ENCODE peak calls at places on chromosome 11, in four cellular contexts. W is RWPE1, I is type B pancreatic cell, U is MCF 10A. M is an unnamed sample.

GRCh38 chr11:12724301-12725046 is 50.3 kb downstream of the TEAD1 start:
- DNase-seq in I (no peak), W (peak; percentile 89), U (peak; percentile 97), M (no peak)

GRCh38 chr11:7072401-7073028 is 16.3 kb upstream of the RBMXL2 start:
- DNase-seq in W (peak; percentile 1), U (no peak), I (no peak), M (no peak)

GRCh38 chr11:123382555-123383074 is 47.5 kb upstream of the GRAMD1B start:
- DNase-seq in U (no peak), W (no peak), I (no peak), M (no peak)

GRCh38 chr11:6418199-6418957 is 516 bp downstream of the APBB1 start:
- DNase-seq in W (no peak), I (no peak), U (no peak), M (no peak)

GRCh38 chr11:15539645-15540044 is 424.9 kb downstream of the INSC start:
- DNase-seq in W (no peak), I (no peak), U (no peak), M (no peak)

GRCh38 chr11:84648413-84648812 is 978.7 kb downstream of the DLG2 start:
- DNase-seq in W (no peak), I (no peak), U (no peak), M (no peak)

GRCh38 chr11:13120691-13121090 is 111.6 kb downstream of the RASSF10 start:
- DNase-seq in I (no peak), W (peak; percentile 86), U (peak; percentile 81), M (no peak)

GRCh38 chr11:98411777-98412176 is 609.0 kb upstream of the CNTN5 start:
- DNase-seq in W (no peak), I (no peak), U (no peak), M (no peak)

GRCh38 chr11:62601364-62602140 is at the start of gene MTA2:
- DNase-seq in U (peak; percentile 98), W (peak; percentile 92), I (peak; percentile 100), M (peak; percentile 98)

GRCh38 chr11:118820412-118821357 is 29.7 kb upstream of the DDX6 start:
- DNase-seq in U (peak; percentile 92), W (peak; percentile 47), I (no peak), M (peak; percentile 83)

GRCh38 chr11:20483931-20484330 is 96.4 kb downstream of the PRMT3 start:
- DNase-seq in W (peak; percentile 55), I (no peak), U (peak; percentile 58), M (no peak)

GRCh38 chr11:46389450-46390330 is 1.9 kb downstream of the CHRM4 start:
- DNase-seq in I (no peak), W (peak; percentile 81), U (peak; percentile 70), M (peak; percentile 89)

GRCh38 chr11:8567597-8568198 is 26.3 kb downstream of the STK33 start:
- DNase-seq in U (peak; percentile 33), W (peak; percentile 38), I (no peak), M (peak; percentile 23)

GRCh38 chr11:126594921-126595367 is 239.5 kb downstream of the ST3GAL4 start:
- DNase-seq in I (no peak), W (no peak), U (no peak), M (no peak)

GRCh38 chr11:69651834-69652620 is 11.1 kb downstream of the CCND1 start:
- DNase-seq in I (no peak), W (no peak), U (no peak), M (no peak)

GRCh38 chr11:69447786-69448185 is 33.7 kb upstream of the LINC01488 start:
- DNase-seq in I (no peak), W (peak; percentile 20), U (peak; percentile 27), M (no peak)

GRCh38 chr11:85088286-85088685 is 538.9 kb downstream of the DLG2 start:
- DNase-seq in W (no peak), I (no peak), U (no peak), M (no peak)

GRCh38 chr11:57798905-57799559 is 37.4 kb downstream of the CTNND1 start:
- DNase-seq in W (peak; percentile 90), U (peak; percentile 87), I (no peak), M (no peak)

GRCh38 chr11:120528749-120529148 is 17.2 kb downstream of the GRIK4 start:
- DNase-seq in I (no peak), W (no peak), U (no peak), M (no peak)

GRCh38 chr11:255176-255575 is 18.4 kb downstream of the PSMD13 start:
- DNase-seq in U (peak; percentile 21), W (no peak), I (no peak), M (no peak)

GRCh38 chr11:119051440-119052162 is 5.4 kb downstream of the HYOU1 start:
- DNase-seq in I (no peak), W (no peak), U (no peak), M (peak; percentile 84)

GRCh38 chr11:50187220-50187619 is 154.5 kb downstream of the OR4C45 start:
- DNase-seq in U (no peak), W (no peak), I (no peak), M (no peak)

GRCh38 chr11:17631702-17632365 is 84.8 kb downstream of the OTOG start:
- DNase-seq in W (no peak), I (no peak), U (no peak), M (no peak)

GRCh38 chr11:117199061-117199915 is at the start of gene TAGLN:
- DNase-seq in I (no peak), U (peak; percentile 47), W (peak; percentile 86), M (peak; percentile 31)

GRCh38 chr11:96284917-96285316 is 58.1 kb downstream of the MAML2 start:
- DNase-seq in W (no peak), U (no peak), I (no peak), M (no peak)

GRCh38 chr11:76653674-76654309 is 16.8 kb downstream of the LRRC32 start:
- DNase-seq in W (no peak), I (no peak), U (peak; percentile 12), M (no peak)

GRCh38 chr11:68010058-68011041 is at the start of gene ALDH3B1:
- DNase-seq in I (no peak), U (peak; percentile 95), W (peak; percentile 70), M (no peak)

GRCh38 chr11:78564037-78564888 is 10.4 kb downstream of the NARS2 start:
- DNase-seq in I (no peak), W (peak; percentile 42), U (peak; percentile 71), M (peak; percentile 32)

GRCh38 chr11:57801185-57801490 is 39.5 kb downstream of the CTNND1 start:
- DNase-seq in I (no peak), W (no peak), U (no peak), M (no peak)

GRCh38 chr11:110069158-110069737 is 23.9 kb upstream of the ZC3H12C start:
- DNase-seq in W (peak; percentile 81), I (no peak), U (peak; percentile 89), M (no peak)

GRCh38 chr11:2271327-2272240 is 1.2 kb upstream of the ASCL2 start:
- DNase-seq in I (peak; percentile 70), U (no peak), W (no peak), M (peak; percentile 29)

GRCh38 chr11:134244593-134244992 is 8.6 kb downstream of the THYN1 start:
- DNase-seq in U (peak; percentile 18), W (no peak), I (no peak), M (peak; percentile 63)

GRCh38 chr11:126341760-126342161 is 13.7 kb upstream of the ST3GAL4 start:
- DNase-seq in U (peak; percentile 79), I (no peak), W (peak; percentile 71), M (no peak)

GRCh38 chr11:72446929-72447753 is 12.8 kb upstream of the CLPB start:
- DNase-seq in U (peak; percentile 66), W (peak; percentile 79), I (no peak), M (peak; percentile 67)

GRCh38 chr11:61554172-61554988 is 26.5 kb downstream of the SYT7 start:
- DNase-seq in U (no peak), W (no peak), I (no peak), M (no peak)

GRCh38 chr11:61556621-61557020 is 24.3 kb downstream of the SYT7 start:
- DNase-seq in W (no peak), I (no peak), U (no peak), M (no peak)

GRCh38 chr11:61555978-61556377 is 24.9 kb downstream of the SYT7 start:
- DNase-seq in U (no peak), W (no peak), I (no peak), M (no peak)

GRCh38 chr11:61553373-61554171 is 27.3 kb downstream of the SYT7 start:
- DNase-seq in U (no peak), I (no peak), W (no peak), M (no peak)

GRCh38 chr11:61555051-61555969 is 25.6 kb downstream of the SYT7 start:
- DNase-seq in W (no peak), U (no peak), I (no peak), M (no peak)
- TF ChIP-seq CTCF in W (no peak), U (no peak), I (peak; percentile 70), M (no peak)

GRCh38 chr11:64858467-64859401 is 14.3 kb upstream of the CDC42BPG start:
- DNase-seq in W (no peak), U (no peak), I (no peak), M (no peak)

GRCh38 chr11:64857485-64857884 is 13.0 kb upstream of the CDC42BPG start:
- DNase-seq in U (no peak), W (no peak), I (no peak), M (no peak)

GRCh38 chr11:64854534-64855502 is 10.4 kb upstream of the CDC42BPG start:
- DNase-seq in U (peak; percentile 97), W (peak; percentile 96), I (no peak), M (no peak)

GRCh38 chr11:64855596-64856304 is 11.3 kb upstream of the CDC42BPG start:
- DNase-seq in W (no peak), U (no peak), I (no peak), M (no peak)

GRCh38 chr11:64856382-64857227 is 12.2 kb upstream of the CDC42BPG start:
- DNase-seq in I (no peak), U (peak; percentile 97), W (peak; percentile 87), M (no peak)
- TF ChIP-seq CTCF in I (no peak), U (no peak), W (no peak), M (no peak)

GRCh38 chr11:35619754-35620640 is 1.7 kb downstream of the FJX1 start:
- DNase-seq in U (peak; percentile 47), I (no peak), W (peak; percentile 34), M (peak; percentile 29)

GRCh38 chr11:35617687-35618496 is at the start of gene FJX1:
- DNase-seq in W (peak; percentile 90), I (peak; percentile 82), U (peak; percentile 87), M (peak; percentile 82)

GRCh38 chr11:35617316-35617686 is 959 bp upstream of the FJX1 start:
- DNase-seq in W (no peak), U (no peak), I (no peak), M (no peak)

GRCh38 chr11:35618497-35619029 is 303 bp downstream of the FJX1 start:
- DNase-seq in W (peak; percentile 55), U (peak; percentile 48), I (peak; percentile 69), M (peak; percentile 73)

GRCh38 chr11:35619030-35619753 is 932 bp downstream of the FJX1 start:
- DNase-seq in W (peak; percentile 33), I (peak; percentile 76), U (peak; percentile 57), M (peak; percentile 70)
- TF ChIP-seq CTCF in W (no peak), I (no peak), U (no peak), M (no peak)

DNA sequence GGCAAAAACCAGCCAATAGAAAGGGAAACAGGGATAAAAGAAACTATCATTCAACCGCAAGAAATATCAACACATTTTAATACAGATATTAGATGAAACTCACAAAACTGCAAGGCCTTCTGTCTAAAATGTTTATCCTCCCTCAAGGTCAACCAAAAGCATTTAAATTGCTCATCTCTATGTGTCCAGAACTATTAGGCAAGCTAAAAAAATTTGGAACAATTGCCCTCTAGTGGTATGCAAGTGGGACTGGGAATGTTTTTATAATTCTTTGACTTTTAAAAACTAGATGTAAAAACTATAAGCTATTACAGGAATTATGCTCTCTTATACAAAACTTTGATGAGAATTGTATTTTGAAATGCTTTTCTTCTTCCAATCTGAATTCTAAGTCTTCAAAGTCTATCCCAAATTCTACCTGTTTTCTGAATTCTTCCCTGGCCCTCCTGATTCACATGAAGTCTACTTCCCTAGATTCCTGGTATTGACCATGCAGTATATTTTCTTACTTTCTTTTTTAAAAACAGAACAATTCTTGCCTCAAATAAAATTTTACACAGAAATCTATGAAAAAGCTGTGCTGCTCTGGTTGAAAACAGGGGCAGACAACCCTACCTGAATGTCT is 4.9 kb downstream of the CWC15 start:
- DNase-seq in W (peak; percentile 26), U (peak; percentile 34), I (no peak), M (no peak)
- TF ChIP-seq CTCF in W (peak; percentile 68), U (peak; percentile 47), I (peak; percentile 80), M (peak; percentile 17)

M was measured in GM13976.